ENCODE peak calls at places on chromosomes 3 and 15, in six cellular contexts. U is lower lobe of right lung; H is Caco-2; J is CD8-positive, alpha-beta T cell; V is cardiac muscle cell; F is A549. N is an unnamed sample.

GRCh38 chr3:30311781-30312180 is 294.6 kb upstream of the TGFBR2 start:
- DNase-seq in H (no peak), F (no peak), J (no peak), V (peak; percentile 5), U (peak; percentile 53), N (no peak)

GRCh38 chr15:65115542-65115941 is 542 bp upstream of the UBAP1L start:
- DNase-seq in J (no peak), H (no peak), U (no peak), V (no peak), F (no peak), N (no peak)

GRCh38 chr3:154018100-154018696 is 103.0 kb upstream of the ARHGEF26 start:
- DNase-seq in H (peak; percentile 53), V (peak; percentile 52), J (peak; percentile 27), F (peak; percentile 45), U (no peak), N (peak; percentile 63)

GRCh38 chr3:2713923-2714322 is 396.3 kb downstream of the IL5RA start:
- DNase-seq in F (no peak), H (no peak), U (no peak), V (no peak), J (no peak), N (no peak)

GRCh38 chr3:30970183-30970582 is 75.7 kb upstream of the GADL1 start:
- DNase-seq in U (no peak), V (no peak), H (no peak), J (no peak), F (peak; percentile 7), N (no peak)

GRCh38 chr15:100284701-100285100 is 57.1 kb downstream of the ADAMTS17 start:
- DNase-seq in H (no peak), U (peak; percentile 57), J (no peak), V (no peak), F (no peak), N (no peak)

GRCh38 chr3:100023595-100023994 is 90.7 kb downstream of the FILIP1L start:
- DNase-seq in J (no peak), H (no peak), V (no peak), F (no peak), U (no peak), N (no peak)

GRCh38 chr3:159892171-159892791 is 96.4 kb upstream of the IL12A start:
- DNase-seq in V (no peak), H (no peak), F (no peak), U (no peak), J (no peak), N (no peak)

GRCh38 chr3:64022451-64023186 is 675 bp downstream of the PSMD6 start:
- DNase-seq in U (no peak), H (no peak), V (no peak), F (no peak), J (no peak), N (peak; percentile 5)

GRCh38 chr3:195031574-195032003 is 239.4 kb downstream of the XXYLT1 start:
- DNase-seq in H (no peak), V (no peak), F (no peak), U (no peak), J (no peak), N (peak; percentile 32)

GRCh38 chr3:170765419-170766078 is 104.4 kb downstream of the RPL22L1 start:
- DNase-seq in J (no peak), V (no peak), H (no peak), F (peak; percentile 19), U (no peak), N (no peak)

GRCh38 chr3:119664370-119664769 is 4.0 kb upstream of the POPDC2 start:
- DNase-seq in H (no peak), J (no peak), U (no peak), V (no peak), F (no peak), N (no peak)

GRCh38 chr3:119664850-119665379 is 4.5 kb upstream of the POPDC2 start:
- DNase-seq in F (peak; percentile 21), H (peak; percentile 51), V (no peak), J (no peak), U (no peak), N (no peak)

GRCh38 chr3:119660474-119661150 is at the start of gene POPDC2:
- DNase-seq in V (peak; percentile 95), U (no peak), F (no peak), H (no peak), J (no peak), N (no peak)

GRCh38 chr3:119663885-119664284 is 3.5 kb upstream of the POPDC2 start:
- DNase-seq in J (no peak), U (no peak), V (no peak), F (no peak), H (no peak), N (no peak)

DNA sequence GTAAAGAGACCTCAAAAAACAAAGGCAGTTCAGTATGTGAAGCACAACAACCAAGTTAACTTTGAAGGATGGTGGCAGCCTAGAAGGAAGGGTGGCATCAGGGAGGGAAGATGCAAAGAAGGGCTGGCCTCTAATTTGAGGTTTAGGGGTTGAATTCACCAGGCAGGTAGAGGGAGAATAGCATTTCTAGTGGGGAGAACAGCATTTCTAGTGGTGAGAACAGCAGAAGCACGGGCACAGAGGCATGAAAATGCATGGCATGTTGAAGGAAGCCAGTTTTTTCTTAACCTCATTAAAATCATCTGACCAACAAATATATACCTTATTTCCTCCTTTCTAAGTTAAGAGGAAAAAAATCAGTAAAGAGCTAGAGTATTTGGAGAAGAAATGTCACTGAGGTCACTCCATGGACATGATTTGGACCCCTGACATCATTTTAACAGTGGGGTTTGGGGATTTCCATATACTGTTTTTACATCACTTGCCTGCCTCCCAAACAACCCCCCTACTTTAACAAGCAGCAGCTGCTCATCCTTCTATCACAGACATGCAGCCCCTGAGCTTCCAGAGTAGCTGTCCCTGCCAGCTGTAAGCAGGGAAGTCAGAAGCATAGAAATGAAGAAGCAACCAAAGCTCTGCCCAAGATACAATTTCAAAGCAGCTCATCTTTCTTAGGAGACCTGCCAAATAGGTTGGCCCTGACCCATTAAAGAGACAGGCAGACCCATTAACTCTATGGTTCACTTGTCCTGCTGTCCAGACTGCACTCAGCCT is 2.4 kb upstream of the POPDC2 start:
- DNase-seq in H (no peak), F (no peak), U (no peak), V (no peak), J (no peak), N (no peak)
- TF ChIP-seq CTCF in H (no peak), F (no peak), U (no peak), V (peak; percentile 3), J (no peak), N (no peak)

GRCh38 chr3:187955076-187955952 is 198.6 kb upstream of the LPP start:
- DNase-seq in H (no peak), F (peak; percentile 87), U (no peak), V (no peak), J (no peak), N (no peak)
- TF ChIP-seq CTCF in H (no peak), F (no peak), U (no peak), V (no peak), J (no peak), N (no peak)

DNA sequence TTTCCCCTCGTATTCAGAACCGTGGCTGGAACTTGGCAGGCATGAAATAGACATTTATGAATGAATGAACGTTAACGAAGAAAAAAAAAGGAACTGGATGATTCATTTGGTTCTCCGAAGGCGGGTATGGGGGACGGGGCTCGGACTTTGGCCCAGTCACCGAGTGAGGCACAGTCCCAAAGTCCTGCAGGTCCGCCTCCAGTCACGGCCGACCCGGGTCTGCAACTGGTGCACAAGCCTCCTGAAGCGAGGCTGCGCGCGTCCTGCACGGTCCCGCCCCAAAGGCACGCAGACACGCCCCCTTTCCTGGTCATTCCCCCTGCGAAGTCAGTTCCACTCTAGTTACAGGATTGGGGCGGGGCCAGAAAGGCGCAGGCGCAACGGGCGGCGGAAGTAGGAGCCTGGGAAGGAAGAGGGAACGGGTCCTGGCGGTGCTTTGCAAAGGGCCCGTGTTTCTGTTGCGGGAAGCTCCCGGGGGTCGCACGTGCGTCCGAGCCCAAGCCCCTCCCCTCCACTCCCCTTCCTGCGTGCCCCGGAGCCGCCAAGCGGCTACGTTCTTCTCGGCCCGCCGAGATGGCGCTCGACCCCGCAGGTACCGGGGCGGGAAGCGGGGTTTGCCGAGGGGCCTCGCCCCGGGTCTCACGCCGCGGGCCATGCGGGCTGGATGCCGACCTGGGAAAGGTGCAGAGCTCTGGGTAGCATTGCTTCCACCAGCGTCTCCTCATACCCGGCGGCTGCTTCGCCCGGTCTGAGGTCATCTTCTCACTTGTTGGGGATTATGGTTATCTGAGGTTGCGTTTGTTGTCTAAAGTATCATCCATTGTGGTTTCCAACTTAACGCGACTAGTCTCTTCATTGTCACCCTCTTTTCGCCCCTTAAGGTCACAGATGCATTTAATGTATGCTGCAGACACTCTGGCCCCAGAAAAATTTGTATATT is at the start of gene CMC1:
- DNase-seq in V (peak; percentile 98), F (peak; percentile 97), H (peak; percentile 98), U (peak; percentile 99), J (peak; percentile 93), N (peak; percentile 96)
- TF ChIP-seq CTCF in V (no peak), F (no peak), H (no peak), U (no peak), J (no peak), N (no peak)

GRCh38 chr3:80606073-80606472 is 838.3 kb upstream of the ROBO1 start:
- DNase-seq in U (no peak), V (no peak), H (no peak), F (no peak), J (no peak), N (no peak)
- TF ChIP-seq CTCF in U (no peak), V (no peak), H (peak; percentile 17), F (no peak), J (no peak), N (no peak)

GRCh38 chr15:48285329-48286214 is 45.7 kb upstream of the DUT start:
- DNase-seq in J (peak; percentile 15), H (peak; percentile 46), F (peak; percentile 71), U (no peak), V (peak; percentile 78), N (peak; percentile 68)

GRCh38 chr15:48279608-48280007 is 51.6 kb upstream of the DUT start:
- DNase-seq in U (no peak), F (no peak), V (no peak), J (no peak), H (no peak), N (no peak)

GRCh38 chr15:48282186-48282585 is 49.0 kb upstream of the DUT start:
- DNase-seq in H (no peak), U (no peak), V (no peak), J (no peak), F (no peak), N (no peak)

GRCh38 chr15:48283361-48284157 is 47.7 kb upstream of the DUT start:
- DNase-seq in F (no peak), V (no peak), U (no peak), H (no peak), J (no peak), N (no peak)

GRCh38 chr15:48281674-48282073 is 49.6 kb upstream of the DUT start:
- DNase-seq in J (no peak), H (no peak), V (no peak), U (no peak), F (no peak), N (no peak)
- TF ChIP-seq CTCF in J (no peak), H (no peak), V (no peak), U (no peak), F (no peak), N (no peak)